ENCODE peak calls at places on chromosomes 7 and 10, in four cellular contexts. Y is psoas muscle, L is transverse colon, R is lower lobe of right lung. P is an unnamed sample.

GRCh38 chr10:84333864-84334451 is 5.6 kb downstream of the CCSER2 start:
- DNase-seq in Y (no peak), L (no peak), R (no peak), P (no peak)

GRCh38 chr10:22620140-22620857 is 94.1 kb downstream of the PIP4K2A start:
- DNase-seq in Y (peak), L (peak), R (peak), P (peak)

GRCh38 chr7:11216276-11216675 is 242.6 kb downstream of the PHF14 start:
- DNase-seq in Y (no peak), L (no peak), R (no peak), P (no peak)

GRCh38 chr10:7405637-7406036 is 5.2 kb downstream of the SFMBT2 start:
- DNase-seq in Y (no peak), L (no peak), R (no peak), P (no peak)

GRCh38 chr7:47393406-47393805 is 188.5 kb downstream of the TNS3 start:
- DNase-seq in Y (peak), L (no peak), R (no peak), P (no peak)

GRCh38 chr10:116627386-116627933 is 6.7 kb downstream of the PNLIPRP2 start:
- DNase-seq in Y (no peak), L (peak), R (no peak), P (peak)

GRCh38 chr7:1811850-1812692 is 142.0 kb downstream of the ELFN1 start:
- DNase-seq in Y (peak), L (no peak), R (no peak), P (peak)

GRCh38 chr7:68176974-68177373 is 1180.3 kb downstream of the TYW1 start:
- DNase-seq in Y (no peak), L (no peak), R (no peak), P (no peak)

GRCh38 chr7:17171427-17171826 is 127.0 kb upstream of the AHR start:
- DNase-seq in Y (no peak), L (no peak), R (no peak), P (no peak)

GRCh38 chr7:76358053-76358477 is 726 bp downstream of the YWHAG start:
- DNase-seq in Y (peak), L (peak), R (peak), P (peak)

GRCh38 chr7:102258073-102258748 is 28.5 kb upstream of the SH2B2 start:
- DNase-seq in Y (no peak), L (no peak), R (no peak), P (no peak)

GRCh38 chr10:97494863-97495506 is 3.2 kb downstream of the MMS19 start:
- DNase-seq in Y (no peak), L (no peak), R (no peak), P (no peak)

GRCh38 chr7:48311464-48311863 is 140.2 kb downstream of the ABCA13 start:
- DNase-seq in Y (no peak), L (no peak), R (no peak), P (no peak)

GRCh38 chr10:17026686-17027485 is 102.7 kb downstream of the CUBN start:
- DNase-seq in Y (no peak), L (no peak), R (no peak), P (no peak)

GRCh38 chr7:44320141-44320540 is 5.3 kb downstream of the CAMK2B start:
- DNase-seq in Y (peak), L (no peak), R (no peak), P (no peak)

GRCh38 chr7:9937944-9938631 is 1035.6 kb upstream of the PHF14 start:
- DNase-seq in Y (no peak), L (no peak), R (no peak), P (peak)

GRCh38 chr10:14009315-14010082 is 321.2 kb downstream of the FRMD4A start:
- DNase-seq in Y (no peak), L (no peak), R (no peak), P (peak)

GRCh38 chr7:108360058-108360800 is 96.0 kb downstream of the NRCAM start:
- DNase-seq in Y (no peak), L (no peak), R (no peak), P (no peak)

GRCh38 chr10:111076191-111076681 is 593 bp upstream of the ADRA2A start:
- DNase-seq in Y (peak), L (peak), R (peak), P (peak)

GRCh38 chr10:61793760-61794713 is 107.5 kb upstream of the ARID5B start:
- DNase-seq in Y (no peak), L (no peak), R (no peak), P (no peak)

GRCh38 chr7:25098096-25099046 is 26.7 kb downstream of the CYCS start:
- DNase-seq in Y (no peak), L (peak), R (peak), P (peak)

GRCh38 chr7:159028456-159029401 is 115.9 kb downstream of the VIPR2 start:
- DNase-seq in Y (no peak), L (peak), R (no peak), P (no peak)

GRCh38 chr7:130695840-130696239 is 9.5 kb upstream of the TSGA13 start:
- DNase-seq in Y (no peak), L (no peak), R (no peak), P (peak)

GRCh38 chr10:69807696-69808095 is 6.0 kb downstream of the COL13A1 start:
- DNase-seq in Y (no peak), L (no peak), R (no peak), P (no peak)

GRCh38 chr10:19719320-19719719 is 96.9 kb upstream of the PLXDC2 start:
- DNase-seq in Y (no peak), L (no peak), R (no peak), P (no peak)

GRCh38 chr10:79202188-79203013 is 133.6 kb downstream of the ZMIZ1 start:
- DNase-seq in Y (no peak), L (peak), R (peak), P (peak)
- TF ChIP-seq CTCF in Y (peak), L (no peak), R (peak), P (peak)

GRCh38 chr7:80047856-80048459 is 86.7 kb upstream of the GNAI1 start:
- DNase-seq in Y (no peak), L (no peak), R (no peak), P (no peak)
- TF ChIP-seq CTCF in Y (no peak), L (no peak), R (peak), P (no peak)

GRCh38 chr7:38181111-38181510 is 3.1 kb downstream of the STARD3NL start:
- DNase-seq in Y (no peak), L (no peak), R (no peak), P (no peak)

GRCh38 chr7:38178695-38179344 is 775 bp downstream of the STARD3NL start:
- DNase-seq in Y (no peak), L (no peak), R (no peak), P (no peak)

GRCh38 chr7:38179719-38180333 is 1.8 kb downstream of the STARD3NL start:
- DNase-seq in Y (no peak), L (no peak), R (no peak), P (no peak)

GRCh38 chr7:38177621-38178003 is 433 bp upstream of the STARD3NL start:
- DNase-seq in Y (no peak), L (no peak), R (no peak), P (no peak)

GRCh38 chr7:38178004-38178694 is at the start of gene STARD3NL:
- DNase-seq in Y (peak), L (peak), R (peak), P (peak)
- TF ChIP-seq CTCF in Y (no peak), L (no peak), R (no peak), P (no peak)

DNA sequence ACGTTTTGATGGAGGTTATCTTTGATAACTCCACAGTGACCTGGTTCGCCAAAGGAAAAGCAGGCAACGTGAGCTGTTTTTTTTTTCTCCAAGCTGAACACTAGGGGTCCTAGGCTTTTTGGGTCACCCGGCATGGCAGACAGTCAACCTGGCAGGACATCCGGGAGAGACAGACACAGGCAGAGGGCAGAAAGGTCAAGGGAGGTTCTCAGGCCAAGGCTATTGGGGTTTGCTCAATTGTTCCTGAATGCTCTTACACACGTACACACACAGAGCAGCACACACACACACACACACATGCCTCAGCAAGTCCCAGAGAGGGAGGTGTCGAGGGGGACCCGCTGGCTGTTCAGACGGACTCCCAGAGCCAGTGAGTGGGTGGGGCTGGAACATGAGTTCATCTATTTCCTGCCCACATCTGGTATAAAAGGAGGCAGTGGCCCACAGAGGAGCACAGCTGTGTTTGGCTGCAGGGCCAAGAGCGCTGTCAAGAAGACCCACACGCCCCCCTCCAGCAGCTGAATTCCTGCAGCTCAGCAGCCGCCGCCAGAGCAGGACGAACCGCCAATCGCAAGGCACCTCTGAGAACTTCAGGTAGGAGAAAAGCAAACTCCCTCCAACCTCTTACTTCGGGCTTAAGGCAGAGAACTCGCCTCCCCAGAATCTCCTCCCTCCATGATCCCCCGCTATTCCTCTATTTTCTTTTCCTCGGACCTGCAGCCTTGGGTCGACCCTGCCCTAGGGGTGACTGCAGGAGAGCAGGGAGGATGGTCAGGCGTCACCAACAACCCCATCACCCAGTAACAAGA is at the start of gene SERPINE1:
- DNase-seq in Y (peak), L (peak), R (peak), P (no peak)
- TF ChIP-seq CTCF in Y (no peak), L (no peak), R (peak), P (no peak)

DNA sequence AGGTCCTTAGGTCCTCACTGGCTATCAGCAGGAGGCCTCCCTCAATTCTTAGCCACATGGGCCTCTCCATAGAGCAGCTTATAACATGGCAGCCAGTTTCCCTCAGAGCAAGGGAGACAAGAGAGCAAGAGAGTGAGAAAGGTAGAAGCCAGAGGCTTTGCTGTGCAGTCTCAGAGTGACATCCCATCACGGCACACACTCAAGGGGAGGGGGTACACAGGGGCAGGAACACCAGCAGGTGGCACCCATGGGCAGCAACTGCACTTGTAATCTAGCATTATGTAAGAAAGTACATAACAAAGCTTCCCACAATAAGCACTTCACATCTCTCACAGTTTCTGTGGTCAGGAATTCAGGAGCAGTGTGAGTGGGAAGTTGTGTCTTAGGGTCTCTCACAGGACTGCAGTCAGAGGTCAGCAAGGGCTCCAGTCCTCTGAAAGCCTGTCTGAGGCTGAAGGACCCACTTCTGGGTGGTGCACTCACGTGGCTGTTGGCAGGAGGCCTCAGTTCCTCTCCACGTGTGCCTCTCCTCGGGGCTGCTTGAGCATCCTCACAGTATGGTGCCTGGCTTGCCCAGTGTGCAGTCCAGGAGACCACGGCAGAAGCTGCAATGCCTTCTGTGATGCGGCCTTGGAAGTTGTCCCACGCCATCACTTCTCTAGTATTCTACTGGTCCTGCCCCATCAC is 159.4 kb downstream of the OAT start:
- DNase-seq in Y (no peak), L (no peak), R (peak), P (peak)
- TF ChIP-seq CTCF in Y (no peak), L (no peak), R (no peak), P (no peak)

DNA sequence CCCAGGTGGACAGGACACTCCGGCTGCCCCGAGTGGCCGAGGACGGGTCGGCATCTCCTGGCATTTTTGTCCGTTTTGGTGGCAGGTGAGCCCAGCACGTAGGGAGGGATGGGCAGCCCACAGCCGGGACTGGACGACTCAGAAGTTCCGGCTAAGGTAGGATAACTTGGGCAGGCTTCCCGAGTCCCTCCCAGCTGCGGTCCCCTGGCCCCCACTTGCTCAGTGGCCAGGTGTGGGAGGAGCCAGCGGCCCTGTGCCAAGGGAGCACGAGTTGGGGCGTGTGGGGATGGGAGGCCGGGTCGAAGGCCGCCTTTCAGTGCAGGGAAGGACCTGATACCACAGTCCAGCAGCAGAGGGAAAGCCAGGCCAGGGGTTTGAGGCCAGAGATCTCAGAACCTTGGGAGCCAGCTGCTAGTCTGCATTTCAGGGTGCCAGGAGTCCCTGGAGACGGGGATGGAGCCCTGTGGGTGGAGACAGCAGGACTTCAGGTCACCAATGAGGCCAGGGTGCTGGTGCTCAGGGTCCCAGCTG is 58.5 kb downstream of the PWWP2B start:
- DNase-seq in Y (no peak), L (peak), R (no peak), P (no peak)
- TF ChIP-seq CTCF in Y (no peak), L (no peak), R (no peak), P (no peak)

GRCh38 chr10:130470286-130470685 is 334.1 kb downstream of the GLRX3 start:
- DNase-seq in Y (no peak), L (no peak), R (no peak), P (no peak)
- TF ChIP-seq CTCF in Y (no peak), L (no peak), R (no peak), P (no peak)